ENCODE peak calls at places on chromosomes 11 and 22, in five cellular contexts. C, F, Y, Q and I are unnamed samples.

GRCh38 chr22:23107487-23108323 is 34.1 kb downstream of the RSPH14 start:
- DNase-seq in C (no peak), F (no peak), Y (no peak), Q (no peak), I (no peak)

GRCh38 chr22:44348963-44349950 is 36.5 kb upstream of the SHISAL1 start:
- DNase-seq in C (no peak), F (no peak), Y (no peak), Q (peak; percentile 38), I (no peak)

GRCh38 chr11:78419327-78419726 is 1.7 kb upstream of the GAB2 start:
- DNase-seq in C (no peak), F (peak; percentile 91), Y (no peak), Q (peak; percentile 98), I (peak; percentile 93)

GRCh38 chr11:44899959-44900358 is 50.7 kb downstream of the TP53I11 start:
- DNase-seq in C (no peak), F (peak; percentile 58), Y (no peak), Q (peak; percentile 76), I (peak; percentile 64)

GRCh38 chr11:62273284-62273683 is 3.3 kb downstream of the SCGB2A2 start:
- DNase-seq in C (no peak), F (no peak), Y (no peak), Q (no peak), I (no peak)

GRCh38 chr11:73578786-73579185 is 19.1 kb downstream of the FAM168A start:
- DNase-seq in C (no peak), F (peak; percentile 15), Y (no peak), Q (no peak), I (peak; percentile 45)

GRCh38 chr11:118078972-118079411 is 2.1 kb downstream of the TMPRSS4 start:
- DNase-seq in C (no peak), F (no peak), Y (no peak), Q (no peak), I (no peak)

GRCh38 chr11:122439911-122440782 is 215.4 kb upstream of the UBASH3B start:
- DNase-seq in C (peak; percentile 65), F (peak; percentile 3), Y (no peak), Q (peak; percentile 34), I (peak; percentile 23)

GRCh38 chr22:35663371-35663770 is 15.1 kb downstream of the APOL6 start:
- DNase-seq in C (no peak), F (no peak), Y (no peak), Q (no peak), I (peak; percentile 41)

GRCh38 chr22:49046546-49047305 is 780.9 kb downstream of the BRD1 start:
- DNase-seq in C (peak; percentile 57), F (no peak), Y (no peak), Q (peak; percentile 5), I (no peak)

GRCh38 chr11:64888761-64889511 is 10.5 kb upstream of the EHD1 start:
- DNase-seq in C (no peak), F (no peak), Y (no peak), Q (peak; percentile 21), I (no peak)

GRCh38 chr22:24550028-24550901 is 4.7 kb downstream of the GUCD1 start:
- DNase-seq in C (no peak), F (no peak), Y (no peak), Q (no peak), I (no peak)

GRCh38 chr11:61972112-61972795 is 4.8 kb upstream of the FTH1 start:
- DNase-seq in C (no peak), F (no peak), Y (no peak), Q (peak; percentile 53), I (peak; percentile 97)

GRCh38 chr11:70595452-70595851 is 197.1 kb downstream of the CTTN start:
- DNase-seq in C (no peak), F (no peak), Y (no peak), Q (no peak), I (no peak)

GRCh38 chr11:111429066-111429506 is 50.0 kb upstream of the POU2AF1 start:
- DNase-seq in C (peak; percentile 47), F (peak; percentile 56), Y (peak; percentile 76), Q (peak; percentile 40), I (peak; percentile 60)

GRCh38 chr22:27507066-27507715 is 294.4 kb downstream of the MN1 start:
- DNase-seq in C (no peak), F (peak; percentile 29), Y (no peak), Q (no peak), I (peak; percentile 50)

GRCh38 chr11:46275964-46276641 is 1.4 kb upstream of the CREB3L1 start:
- DNase-seq in C (no peak), F (no peak), Y (no peak), Q (no peak), I (no peak)

GRCh38 chr11:33633251-33634003 is 67.2 kb downstream of the C11orf91 start:
- DNase-seq in C (no peak), F (peak; percentile 74), Y (no peak), Q (peak; percentile 62), I (peak; percentile 81)

GRCh38 chr22:32558681-32559355 is 84.2 kb downstream of the FBXO7 start:
- DNase-seq in C (no peak), F (peak; percentile 91), Y (no peak), Q (peak; percentile 51), I (peak; percentile 85)

GRCh38 chr11:78514922-78515502 is 59.7 kb downstream of the NARS2 start:
- DNase-seq in C (no peak), F (no peak), Y (no peak), Q (no peak), I (no peak)

GRCh38 chr11:112162761-112163669 is 879 bp downstream of the IL18 start:
- DNase-seq in C (no peak), F (peak; percentile 30), Y (no peak), Q (no peak), I (peak; percentile 69)

GRCh38 chr22:37276771-37277170 is 5.5 kb upstream of the CYTH4 start:
- DNase-seq in C (no peak), F (no peak), Y (no peak), Q (peak; percentile 18), I (no peak)

GRCh38 chr11:61065955-61066638 is 36.2 kb upstream of the CD5 start:
- DNase-seq in C (no peak), F (no peak), Y (no peak), Q (no peak), I (no peak)

GRCh38 chr22:22721681-22722309 is 77.4 kb downstream of the GGTLC2 start:
- DNase-seq in C (no peak), F (peak; percentile 9), Y (peak; percentile 73), Q (peak; percentile 53), I (peak; percentile 36)

GRCh38 chr11:100735949-100736675 is 49.0 kb downstream of the ARHGAP42 start:
- DNase-seq in C (no peak), F (peak; percentile 24), Y (no peak), Q (peak; percentile 81), I (peak; percentile 23)

GRCh38 chr11:2927851-2928604 is 1.2 kb downstream of the PHLDA2 start:
- DNase-seq in C (no peak), F (peak; percentile 59), Y (no peak), Q (no peak), I (peak; percentile 59)

GRCh38 chr11:101915811-101916291 is 471 bp downstream of the ANGPTL5 start:
- DNase-seq in C (no peak), F (peak; percentile 33), Y (peak; percentile 83), Q (peak; percentile 48), I (peak; percentile 48)

GRCh38 chr22:36790648-36791047 is 14.7 kb upstream of the IFT27 start:
- DNase-seq in C (no peak), F (no peak), Y (no peak), Q (no peak), I (no peak)

GRCh38 chr11:109236696-109237095 is 185.3 kb upstream of the C11orf87 start:
- DNase-seq in C (no peak), F (no peak), Y (no peak), Q (no peak), I (peak; percentile 30)